ENCODE peak calls at places on chromosome 2, in ten cellular contexts. One of them, this sample, is unnamed. For H3K9me3, the result is how much of the 10 kb centered on the place peaks cover.

GRCh38 chr2:185208261-185208660 is 530.3 kb upstream of the FSIP2 start:
- DNase-seq in pancreas: no peak
- DNase-seq in K562: peak
- DNase-seq in psoas muscle: no peak
- DNase-seq in tibial artery: no peak
- DNase-seq in lung: no peak
- DNase-seq in upper lobe of right lung: no peak
- DNase-seq in aorta: no peak
- DNase-seq in transverse colon: peak
- DNase-seq in iPS DF 6.9: peak
- DNase-seq in this sample: no peak

GRCh38 chr2:241115361-241115760 is 13.3 kb upstream of the MTERF4 start:
- DNase-seq in pancreas: no peak
- DNase-seq in K562: no peak
- DNase-seq in psoas muscle: no peak
- DNase-seq in tibial artery: no peak
- DNase-seq in lung: no peak
- DNase-seq in upper lobe of right lung: no peak
- DNase-seq in aorta: no peak
- DNase-seq in transverse colon: no peak
- DNase-seq in iPS DF 6.9: no peak
- DNase-seq in this sample: no peak

GRCh38 chr2:41948397-41948763 is 99.4 kb upstream of the PKDCC start:
- DNase-seq in pancreas: no peak
- DNase-seq in K562: no peak
- DNase-seq in psoas muscle: no peak
- DNase-seq in tibial artery: no peak
- DNase-seq in lung: no peak
- DNase-seq in upper lobe of right lung: no peak
- DNase-seq in aorta: no peak
- DNase-seq in transverse colon: no peak
- DNase-seq in iPS DF 6.9: no peak
- DNase-seq in this sample: no peak

GRCh38 chr2:120566331-120567035 is 169.2 kb upstream of the GLI2 start:
- DNase-seq in pancreas: peak
- DNase-seq in K562: no peak
- DNase-seq in psoas muscle: peak
- DNase-seq in tibial artery: peak
- DNase-seq in lung: no peak
- DNase-seq in upper lobe of right lung: no peak
- DNase-seq in aorta: peak
- DNase-seq in transverse colon: no peak
- DNase-seq in iPS DF 6.9: no peak
- DNase-seq in this sample: peak

GRCh38 chr2:152627010-152627957 is 90.0 kb downstream of the PRPF40A start:
- DNase-seq in pancreas: no peak
- DNase-seq in K562: peak
- DNase-seq in psoas muscle: no peak
- DNase-seq in tibial artery: no peak
- DNase-seq in lung: no peak
- DNase-seq in upper lobe of right lung: no peak
- DNase-seq in aorta: no peak
- DNase-seq in transverse colon: no peak
- DNase-seq in iPS DF 6.9: no peak
- DNase-seq in this sample: no peak

GRCh38 chr2:186496401-186496800 is 10.3 kb downstream of the ZC3H15 start:
- DNase-seq in pancreas: no peak
- DNase-seq in K562: no peak
- DNase-seq in psoas muscle: no peak
- DNase-seq in tibial artery: no peak
- DNase-seq in lung: no peak
- DNase-seq in upper lobe of right lung: no peak
- DNase-seq in aorta: no peak
- DNase-seq in transverse colon: no peak
- DNase-seq in iPS DF 6.9: no peak
- DNase-seq in this sample: no peak

GRCh38 chr2:121080013-121080772 is 204.8 kb downstream of the TFCP2L1 start:
- DNase-seq in pancreas: peak
- DNase-seq in K562: peak
- DNase-seq in psoas muscle: no peak
- DNase-seq in tibial artery: no peak
- DNase-seq in lung: peak
- DNase-seq in upper lobe of right lung: no peak
- DNase-seq in aorta: no peak
- DNase-seq in transverse colon: peak
- DNase-seq in iPS DF 6.9: no peak
- DNase-seq in this sample: no peak

GRCh38 chr2:173588931-173589369 is 234.3 kb downstream of the CDCA7 start:
- DNase-seq in pancreas: no peak
- DNase-seq in K562: no peak
- DNase-seq in psoas muscle: no peak
- DNase-seq in tibial artery: no peak
- DNase-seq in lung: no peak
- DNase-seq in upper lobe of right lung: no peak
- DNase-seq in aorta: no peak
- DNase-seq in transverse colon: no peak
- DNase-seq in iPS DF 6.9: no peak
- DNase-seq in this sample: no peak

GRCh38 chr2:157480182-157480961 is 36.5 kb upstream of the CYTIP start:
- DNase-seq in pancreas: peak
- DNase-seq in K562: no peak
- DNase-seq in psoas muscle: peak
- DNase-seq in tibial artery: peak
- DNase-seq in lung: no peak
- DNase-seq in upper lobe of right lung: peak
- DNase-seq in aorta: peak
- DNase-seq in transverse colon: peak
- DNase-seq in iPS DF 6.9: no peak
- DNase-seq in this sample: peak

GRCh38 chr2:112150851-112151250 is 12.7 kb downstream of the FBLN7 start:
- DNase-seq in pancreas: no peak
- DNase-seq in K562: no peak
- DNase-seq in psoas muscle: no peak
- DNase-seq in tibial artery: no peak
- DNase-seq in lung: no peak
- DNase-seq in upper lobe of right lung: peak
- DNase-seq in aorta: no peak
- DNase-seq in transverse colon: no peak
- DNase-seq in iPS DF 6.9: no peak
- DNase-seq in this sample: no peak

GRCh38 chr2:112150447-112150846 is 12.3 kb downstream of the FBLN7 start:
- DNase-seq in pancreas: no peak
- DNase-seq in K562: no peak
- DNase-seq in psoas muscle: no peak
- DNase-seq in tibial artery: no peak
- DNase-seq in lung: no peak
- DNase-seq in upper lobe of right lung: peak
- DNase-seq in aorta: no peak
- DNase-seq in transverse colon: no peak
- DNase-seq in iPS DF 6.9: no peak
- DNase-seq in this sample: no peak

GRCh38 chr2:112149194-112149593 is 11.0 kb downstream of the FBLN7 start:
- DNase-seq in pancreas: no peak
- DNase-seq in K562: no peak
- DNase-seq in psoas muscle: no peak
- DNase-seq in tibial artery: no peak
- DNase-seq in lung: no peak
- DNase-seq in upper lobe of right lung: peak
- DNase-seq in aorta: no peak
- DNase-seq in transverse colon: no peak
- DNase-seq in iPS DF 6.9: no peak
- DNase-seq in this sample: no peak

GRCh38 chr2:112151275-112151674 is 13.1 kb downstream of the FBLN7 start:
- DNase-seq in pancreas: no peak
- DNase-seq in K562: no peak
- DNase-seq in psoas muscle: no peak
- DNase-seq in tibial artery: no peak
- DNase-seq in lung: no peak
- DNase-seq in upper lobe of right lung: no peak
- DNase-seq in aorta: no peak
- DNase-seq in transverse colon: no peak
- DNase-seq in iPS DF 6.9: no peak
- DNase-seq in this sample: no peak

DNA sequence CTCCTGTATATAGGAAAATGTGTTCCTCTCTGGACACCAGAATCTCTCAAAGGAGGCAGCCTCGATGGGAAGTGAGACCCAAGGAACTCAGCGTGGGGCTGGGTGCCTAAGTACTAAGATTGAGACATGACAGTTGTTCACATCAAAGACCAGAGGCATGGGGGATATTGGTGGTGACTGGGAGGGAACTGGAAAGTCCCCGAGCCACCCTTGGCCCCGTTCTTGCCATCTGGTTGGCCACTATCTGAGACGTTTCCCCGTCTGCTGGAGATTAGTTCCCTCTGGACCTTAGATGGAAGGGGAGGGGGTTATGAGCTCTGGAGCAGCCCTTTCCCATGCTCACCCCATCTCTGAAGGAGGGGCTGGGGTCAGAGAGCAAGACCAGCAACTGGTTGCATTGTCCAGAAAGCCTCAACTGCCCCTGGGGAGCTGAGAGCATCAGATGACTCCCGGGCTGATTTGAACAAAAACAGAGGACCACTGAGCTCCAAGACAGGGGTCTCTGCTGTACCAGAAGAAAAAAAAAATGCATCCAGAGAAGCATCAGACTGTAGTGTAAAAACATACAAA is 11.8 kb downstream of the FBLN7 start:
- DNase-seq in pancreas: no peak
- DNase-seq in K562: no peak
- DNase-seq in psoas muscle: no peak
- DNase-seq in tibial artery: no peak
- DNase-seq in lung: no peak
- DNase-seq in upper lobe of right lung: peak
- DNase-seq in aorta: no peak
- DNase-seq in transverse colon: no peak
- DNase-seq in iPS DF 6.9: no peak
- DNase-seq in this sample: no peak
- H3K27ac ChIP-seq in pancreas: no peak
- H3K27ac ChIP-seq in K562: no peak
- H3K27ac ChIP-seq in psoas muscle: peak
- H3K27ac ChIP-seq in tibial artery: no peak
- H3K27ac ChIP-seq in lung: no peak
- H3K27ac ChIP-seq in upper lobe of right lung: peak
- H3K27ac ChIP-seq in aorta: no peak
- H3K27ac ChIP-seq in transverse colon: no peak
- H3K27ac ChIP-seq in iPS DF 6.9: no peak
- H3K27ac ChIP-seq in this sample: no peak

GRCh38 chr2:155583674-155584195 is 748.8 kb downstream of the NR4A2 start:
- DNase-seq in pancreas: no peak
- DNase-seq in K562: peak
- DNase-seq in psoas muscle: no peak
- DNase-seq in tibial artery: no peak
- DNase-seq in lung: no peak
- DNase-seq in upper lobe of right lung: no peak
- DNase-seq in aorta: no peak
- DNase-seq in transverse colon: no peak
- DNase-seq in iPS DF 6.9: no peak
- DNase-seq in this sample: no peak
- H3K9me3 ChIP-seq in pancreas: under half
- H3K9me3 ChIP-seq in K562: under half
- H3K9me3 ChIP-seq in psoas muscle: under half
- H3K9me3 ChIP-seq in tibial artery: under half
- H3K9me3 ChIP-seq in lung: under half
- H3K9me3 ChIP-seq in upper lobe of right lung: under half
- H3K9me3 ChIP-seq in aorta: under half
- H3K9me3 ChIP-seq in transverse colon: under half
- H3K9me3 ChIP-seq in iPS DF 6.9: under half
- H3K9me3 ChIP-seq in this sample: under half

GRCh38 chr2:30339071-30339470 is 107.7 kb downstream of the LBH start:
- DNase-seq in pancreas: no peak
- DNase-seq in K562: no peak
- DNase-seq in psoas muscle: no peak
- DNase-seq in tibial artery: no peak
- DNase-seq in lung: no peak
- DNase-seq in upper lobe of right lung: no peak
- DNase-seq in aorta: no peak
- DNase-seq in transverse colon: no peak
- DNase-seq in iPS DF 6.9: no peak
- DNase-seq in this sample: no peak

GRCh38 chr2:30336978-30337841 is 105.9 kb downstream of the LBH start:
- DNase-seq in pancreas: no peak
- DNase-seq in K562: no peak
- DNase-seq in psoas muscle: no peak
- DNase-seq in tibial artery: no peak
- DNase-seq in lung: no peak
- DNase-seq in upper lobe of right lung: no peak
- DNase-seq in aorta: no peak
- DNase-seq in transverse colon: peak
- DNase-seq in iPS DF 6.9: no peak
- DNase-seq in this sample: no peak

GRCh38 chr2:30334738-30335426 is 103.5 kb downstream of the LBH start:
- DNase-seq in pancreas: no peak
- DNase-seq in K562: no peak
- DNase-seq in psoas muscle: no peak
- DNase-seq in tibial artery: no peak
- DNase-seq in lung: no peak
- DNase-seq in upper lobe of right lung: no peak
- DNase-seq in aorta: no peak
- DNase-seq in transverse colon: no peak
- DNase-seq in iPS DF 6.9: no peak
- DNase-seq in this sample: no peak

GRCh38 chr2:30338475-30338874 is 107.1 kb downstream of the LBH start:
- DNase-seq in pancreas: no peak
- DNase-seq in K562: no peak
- DNase-seq in psoas muscle: no peak
- DNase-seq in tibial artery: no peak
- DNase-seq in lung: no peak
- DNase-seq in upper lobe of right lung: no peak
- DNase-seq in aorta: no peak
- DNase-seq in transverse colon: no peak
- DNase-seq in iPS DF 6.9: no peak
- DNase-seq in this sample: no peak

DNA sequence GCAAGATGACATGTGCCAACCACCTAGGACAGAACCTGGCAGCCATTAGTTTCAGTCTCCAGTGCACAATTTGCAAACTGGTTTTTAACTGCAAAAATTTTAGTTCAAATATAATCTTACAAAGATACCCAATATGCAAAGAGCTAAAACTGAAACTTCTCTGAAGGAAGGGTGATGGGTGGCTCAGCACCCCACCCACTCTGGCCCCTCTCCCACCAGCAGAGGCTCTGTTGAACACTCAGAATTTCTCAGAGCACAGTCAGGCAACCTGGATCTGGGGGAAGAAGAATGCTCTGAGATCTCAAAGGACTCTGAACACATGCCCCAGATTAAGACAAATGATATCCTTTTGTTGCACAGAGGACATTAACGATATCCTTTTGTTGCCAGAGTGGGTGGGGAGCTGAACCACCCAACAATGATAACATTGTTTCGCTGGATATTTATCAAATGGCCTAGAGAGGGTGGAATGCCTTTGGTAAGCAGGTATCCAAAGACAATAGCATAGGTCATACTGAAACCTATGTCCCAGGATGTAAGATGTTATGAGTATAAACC is 104.7 kb downstream of the LBH start:
- DNase-seq in pancreas: no peak
- DNase-seq in K562: no peak
- DNase-seq in psoas muscle: no peak
- DNase-seq in tibial artery: no peak
- DNase-seq in lung: no peak
- DNase-seq in upper lobe of right lung: no peak
- DNase-seq in aorta: no peak
- DNase-seq in transverse colon: no peak
- DNase-seq in iPS DF 6.9: no peak
- DNase-seq in this sample: peak
- H3K4me3 ChIP-seq in pancreas: no peak
- H3K4me3 ChIP-seq in K562: no peak
- H3K4me3 ChIP-seq in psoas muscle: no peak
- H3K4me3 ChIP-seq in tibial artery: no peak
- H3K4me3 ChIP-seq in lung: no peak
- H3K4me3 ChIP-seq in upper lobe of right lung: no peak
- H3K4me3 ChIP-seq in aorta: no peak
- H3K4me3 ChIP-seq in transverse colon: no peak
- H3K4me3 ChIP-seq in iPS DF 6.9: no peak
- H3K4me3 ChIP-seq in this sample: no peak

GRCh38 chr2:26326514-26326913 is 19.4 kb upstream of the SELENOI start:
- DNase-seq in pancreas: no peak
- DNase-seq in K562: no peak
- DNase-seq in psoas muscle: no peak
- DNase-seq in tibial artery: no peak
- DNase-seq in lung: no peak
- DNase-seq in upper lobe of right lung: no peak
- DNase-seq in aorta: no peak
- DNase-seq in transverse colon: no peak
- DNase-seq in iPS DF 6.9: no peak
- DNase-seq in this sample: no peak
- H3K27ac ChIP-seq in pancreas: no peak
- H3K27ac ChIP-seq in K562: no peak
- H3K27ac ChIP-seq in psoas muscle: no peak
- H3K27ac ChIP-seq in tibial artery: no peak
- H3K27ac ChIP-seq in lung: no peak
- H3K27ac ChIP-seq in upper lobe of right lung: no peak
- H3K27ac ChIP-seq in aorta: no peak
- H3K27ac ChIP-seq in transverse colon: no peak
- H3K27ac ChIP-seq in iPS DF 6.9: no peak
- H3K27ac ChIP-seq in this sample: no peak